ENCODE peak calls at places on chromosome 13, in six cellular contexts. G is esophagus squamous epithelium, D is coronary artery, F is AG10803, R is epithelial cell of esophagus, W is mesendoderm. Q is an unnamed sample.

GRCh38 chr13:112587359-112587766 is 590 bp downstream of the TUBGCP3 start:
- DNase-seq in G (no peak), D (peak), F (peak), R (peak), W (peak), Q (peak)

GRCh38 chr13:40589285-40590109 is 76.9 kb downstream of the FOXO1 start:
- DNase-seq in G (no peak), D (no peak), F (peak), R (peak), W (no peak), Q (peak)

GRCh38 chr13:39062004-39062403 is 23.7 kb downstream of the NHLRC3 start:
- DNase-seq in G (no peak), D (no peak), F (no peak), R (no peak), W (no peak), Q (no peak)

GRCh38 chr13:66574606-66575005 is 655.5 kb downstream of the PCDH9 start:
- DNase-seq in G (no peak), D (no peak), F (peak), R (no peak), W (no peak), Q (no peak)

GRCh38 chr13:97353927-97354326 is 80.0 kb upstream of the RAP2A start:
- DNase-seq in G (no peak), D (no peak), F (peak), R (peak), W (no peak), Q (no peak)

GRCh38 chr13:20033486-20033885 is 75.0 kb downstream of the ZMYM2 start:
- DNase-seq in G (no peak), D (no peak), F (no peak), R (peak), W (no peak), Q (peak)

GRCh38 chr13:22009500-22009899 is 338.6 kb downstream of the FGF9 start:
- DNase-seq in G (no peak), D (no peak), F (no peak), R (no peak), W (no peak), Q (no peak)

GRCh38 chr13:95243207-95243606 is 58.0 kb downstream of the ABCC4 start:
- DNase-seq in G (no peak), D (no peak), F (no peak), R (no peak), W (no peak), Q (no peak)

GRCh38 chr13:101916108-101916757 is 463.8 kb downstream of the ITGBL1 start:
- DNase-seq in G (no peak), D (no peak), F (no peak), R (peak), W (peak), Q (no peak)
- H3K4me3 ChIP-seq in G (peak), D (peak), F (no peak), R (no peak), W (no peak), Q (no peak)

GRCh38 chr13:110264685-110265275 is 42.2 kb downstream of the COL4A1 start:
- DNase-seq in G (no peak), D (no peak), F (no peak), R (no peak), W (peak), Q (no peak)

GRCh38 chr13:110265341-110265681 is 41.6 kb downstream of the COL4A1 start:
- DNase-seq in G (no peak), D (no peak), F (no peak), R (no peak), W (no peak), Q (no peak)

GRCh38 chr13:110265682-110266430 is 41.1 kb downstream of the COL4A1 start:
- DNase-seq in G (no peak), D (peak), F (no peak), R (no peak), W (peak), Q (no peak)

GRCh38 chr13:110266983-110267382 is 40.0 kb downstream of the COL4A1 start:
- DNase-seq in G (no peak), D (no peak), F (no peak), R (no peak), W (peak), Q (no peak)

GRCh38 chr13:110266431-110266809 is 40.5 kb downstream of the COL4A1 start:
- DNase-seq in G (no peak), D (no peak), F (no peak), R (no peak), W (no peak), Q (no peak)
- H3K4me3 ChIP-seq in G (peak), D (peak), F (no peak), R (no peak), W (no peak), Q (no peak)

GRCh38 chr13:59468396-59468795 is 695.3 kb downstream of the DIAPH3 start:
- DNase-seq in G (no peak), D (no peak), F (no peak), R (no peak), W (no peak), Q (no peak)

GRCh38 chr13:59461411-59461810 is 702.3 kb downstream of the DIAPH3 start:
- DNase-seq in G (no peak), D (no peak), F (no peak), R (no peak), W (no peak), Q (no peak)

GRCh38 chr13:59459972-59460371 is 703.8 kb downstream of the DIAPH3 start:
- DNase-seq in G (no peak), D (no peak), F (peak), R (no peak), W (peak), Q (no peak)

GRCh38 chr13:59463023-59463422 is 700.7 kb downstream of the DIAPH3 start:
- DNase-seq in G (no peak), D (no peak), F (no peak), R (no peak), W (no peak), Q (no peak)

DNA sequence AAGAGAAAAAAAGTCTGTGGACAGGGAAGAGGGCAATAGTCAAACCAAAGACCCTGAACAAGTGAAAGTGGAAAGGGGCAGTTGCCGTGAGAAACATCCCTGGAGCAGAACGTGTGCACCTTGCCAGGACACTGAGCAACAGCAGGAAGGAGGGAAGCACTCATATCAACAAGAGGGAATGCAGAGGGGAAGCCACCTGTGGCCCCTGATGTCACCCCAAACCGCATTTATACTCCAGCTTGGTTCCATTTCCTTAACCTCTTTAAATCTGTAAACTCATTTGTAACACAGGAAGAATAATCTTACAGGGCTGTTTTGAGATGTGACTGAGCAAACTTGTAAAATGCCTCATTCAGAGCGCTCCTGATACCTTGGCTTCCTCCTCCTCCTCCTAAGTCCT is 698.8 kb downstream of the DIAPH3 start:
- DNase-seq in G (no peak), D (no peak), F (no peak), R (no peak), W (no peak), Q (no peak)
- H3K4me3 ChIP-seq in G (no peak), D (no peak), F (no peak), R (no peak), W (no peak), Q (no peak)

GRCh38 chr13:25095862-25096453 is at the start of gene PABPC3:
- DNase-seq in G (no peak), D (no peak), F (peak), R (no peak), W (no peak), Q (no peak)
- H3K4me3 ChIP-seq in G (peak), D (peak), F (peak), R (peak), W (no peak), Q (no peak)

GRCh38 chr13:99237981-99238662 is 20.1 kb downstream of the GPR18 start:
- DNase-seq in G (no peak), D (no peak), F (no peak), R (no peak), W (no peak), Q (no peak)
- H3K4me3 ChIP-seq in G (no peak), D (no peak), F (no peak), R (no peak), W (no peak), Q (no peak)

DNA sequence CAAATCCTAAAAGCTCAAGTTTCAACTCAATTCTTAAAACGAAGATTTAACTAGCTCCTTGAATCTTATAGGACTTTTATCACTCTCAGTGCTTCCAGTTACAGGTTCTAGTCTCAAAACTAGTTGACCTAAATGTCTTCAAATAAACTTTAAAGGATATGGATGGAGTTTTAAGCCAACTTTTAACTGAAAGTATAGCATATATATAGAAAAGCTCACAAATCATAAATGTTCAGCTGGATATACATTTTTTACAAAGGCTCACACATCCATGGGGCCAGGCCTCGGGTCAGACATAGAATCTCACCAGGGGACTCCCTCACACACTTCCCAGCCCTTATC is 47.1 kb upstream of the ARHGEF7 start:
- DNase-seq in G (no peak), D (no peak), F (no peak), R (no peak), W (no peak), Q (no peak)
- H3K4me3 ChIP-seq in G (peak), D (peak), F (no peak), R (no peak), W (no peak), Q (no peak)

GRCh38 chr13:99955747-99956472 is 15.7 kb downstream of the ZIC5 start:
- DNase-seq in G (no peak), D (peak), F (peak), R (no peak), W (peak), Q (no peak)
- H3K4me3 ChIP-seq in G (peak), D (peak), F (peak), R (no peak), W (peak), Q (no peak)

Q was measured in bronchial epithelial cell.